ENCODE peak calls at places on chromosomes 7 and 10, in seven cellular contexts. B, V, N, C, T, A and U are unnamed samples.

GRCh38 chr7:30594055-30594539 is 581 bp upstream of the GARS1 start:
- DNase-seq in T (peak; percentile 24), N (peak; percentile 62), B (peak; percentile 69), V (no peak), A (peak; percentile 71), C (peak; percentile 54), U (peak; percentile 60)

GRCh38 chr7:93029056-93029455 is 88.7 kb downstream of the SAMD9 start:
- DNase-seq in V (no peak), N (peak; percentile 28), T (no peak), B (no peak), C (no peak), A (no peak), U (no peak)

GRCh38 chr7:40354736-40355135 is 219.9 kb downstream of the SUGCT start:
- DNase-seq in B (no peak), C (no peak), T (no peak), V (no peak), A (no peak), N (no peak), U (no peak)

GRCh38 chr7:730501-731439 is 3.7 kb upstream of the PRKAR1B start:
- DNase-seq in B (peak; percentile 59), A (no peak), N (no peak), V (no peak), C (no peak), T (no peak), U (no peak)

GRCh38 chr10:82228701-82229100 is 353.7 kb downstream of the NRG3 start:
- DNase-seq in A (no peak), B (no peak), T (no peak), V (no peak), N (no peak), C (no peak), U (no peak)

GRCh38 chr10:88941026-88941425 is 11.5 kb downstream of the ACTA2 start:
- DNase-seq in V (no peak), N (no peak), T (no peak), A (no peak), B (no peak), C (no peak), U (no peak)

GRCh38 chr7:100210803-100211202 is 8.9 kb upstream of the PVRIG start:
- DNase-seq in C (no peak), N (no peak), V (no peak), B (no peak), A (no peak), T (no peak), U (no peak)

GRCh38 chr7:50589362-50589761 is 24.2 kb upstream of the DDC start:
- DNase-seq in T (no peak), N (no peak), C (no peak), V (no peak), B (no peak), A (no peak), U (no peak)

GRCh38 chr10:100811261-100811660 is 65.9 kb downstream of the PAX2 start:
- DNase-seq in N (no peak), V (no peak), A (no peak), C (no peak), T (no peak), B (peak; percentile 3), U (no peak)

GRCh38 chr7:155813791-155814568 is 1.7 kb upstream of the SHH start:
- DNase-seq in C (no peak), N (no peak), T (no peak), B (no peak), A (no peak), V (no peak), U (no peak)

GRCh38 chr10:3074985-3075600 is 7.7 kb downstream of the PFKP start:
- DNase-seq in N (no peak), A (no peak), C (no peak), V (no peak), T (no peak), B (no peak), U (no peak)

GRCh38 chr10:443459-443858 is 246.0 kb downstream of the DIP2C start:
- DNase-seq in A (no peak), C (no peak), V (no peak), B (no peak), T (no peak), N (no peak), U (no peak)

GRCh38 chr10:69506487-69506833 is 55.2 kb downstream of the TSPAN15 start:
- DNase-seq in T (no peak), C (no peak), B (no peak), V (no peak), N (no peak), A (no peak), U (no peak)

GRCh38 chr7:114175140-114175539 is 239.5 kb upstream of the FOXP2 start:
- DNase-seq in V (no peak), B (no peak), C (no peak), A (no peak), N (no peak), T (no peak), U (no peak)

GRCh38 chr7:36526720-36527548 is 137.3 kb downstream of the ANLN start:
- DNase-seq in T (no peak), N (no peak), B (no peak), V (no peak), C (no peak), A (no peak), U (peak; percentile 48)

GRCh38 chr7:100493476-100494264 is 9.9 kb downstream of the NYAP1 start:
- DNase-seq in A (no peak), V (no peak), B (peak; percentile 81), C (peak; percentile 67), N (no peak), T (peak; percentile 45), U (peak; percentile 77)

GRCh38 chr10:133263674-133264073 is 13.0 kb downstream of the ADAM8 start:
- DNase-seq in C (no peak), T (no peak), B (no peak), V (no peak), N (no peak), A (no peak), U (no peak)
- TF ChIP-seq CTCF in C (no peak), T (no peak), B (no peak), V (no peak), N (no peak), A (no peak), U (no peak)

GRCh38 chr10:9608592-9608991 is 1409.1 kb upstream of the CELF2 start:
- DNase-seq in B (no peak), C (no peak), V (no peak), A (no peak), N (no peak), T (no peak), U (no peak)
- TF ChIP-seq CTCF in B (peak; percentile 35), C (peak; percentile 13), V (peak; percentile 25), A (peak; percentile 26), N (peak; percentile 13), T (no peak), U (peak; percentile 26)

DNA sequence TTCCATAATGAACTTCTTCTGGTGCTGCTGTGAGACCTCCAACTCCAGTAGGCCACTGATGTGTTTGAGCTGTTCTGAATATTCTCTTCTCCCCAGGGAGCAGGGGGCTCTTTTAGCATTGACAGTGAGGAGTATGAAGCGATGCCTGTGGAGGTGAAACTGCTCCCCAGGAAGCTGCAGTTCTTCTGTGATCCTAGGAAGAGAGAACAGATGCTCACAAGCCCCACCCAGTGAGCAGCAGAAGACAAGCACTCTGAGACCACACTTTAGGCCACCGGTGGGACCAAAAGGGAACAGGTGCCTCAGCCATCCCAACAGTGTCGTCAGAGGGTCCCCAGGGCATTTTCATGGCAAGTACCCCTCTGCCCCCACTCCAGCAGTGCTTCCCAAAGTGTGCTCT is 49.3 kb downstream of the DENND11 start:
- DNase-seq in V (no peak), C (no peak), T (no peak), A (peak; percentile 43), B (no peak), N (no peak), U (no peak)
- TF ChIP-seq CTCF in V (no peak), C (no peak), T (no peak), A (no peak), B (no peak), N (no peak), U (no peak)

DNA sequence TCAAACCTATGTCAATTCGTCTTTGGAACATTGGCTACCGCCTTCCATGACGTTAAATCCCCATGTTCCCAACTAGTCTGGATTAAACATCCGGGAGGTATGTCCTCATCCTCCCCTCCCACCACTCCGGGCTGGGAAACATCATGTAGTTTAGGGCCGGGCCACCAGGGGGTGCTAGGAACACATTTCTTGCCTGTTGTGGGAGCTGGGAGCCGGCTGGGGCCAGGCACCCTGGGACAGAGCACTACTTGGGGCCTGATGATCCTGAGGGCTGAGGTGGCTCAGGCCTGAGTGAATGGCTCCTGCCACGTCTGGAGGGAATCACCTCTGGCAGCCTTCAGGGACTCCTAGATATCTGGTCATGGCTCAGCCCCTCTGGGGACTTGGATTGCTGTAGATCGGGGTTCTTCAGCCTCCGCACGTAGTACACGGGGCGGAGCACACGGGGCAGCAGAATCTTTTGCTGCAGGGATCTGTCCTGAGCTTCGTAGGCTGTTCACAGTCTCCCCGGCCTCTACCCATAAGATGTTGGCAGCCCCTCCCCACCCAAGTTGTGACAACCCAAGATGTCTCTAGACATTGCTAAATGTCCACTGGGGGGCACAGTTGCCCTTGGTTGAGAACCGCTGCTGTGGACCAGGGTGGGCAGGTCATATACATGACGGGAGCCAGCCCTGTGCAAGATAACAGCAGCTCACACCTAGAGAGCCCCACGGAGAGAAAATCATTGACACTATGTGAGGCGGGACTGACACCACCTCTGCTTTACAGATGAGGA is 141.2 kb upstream of the ZNF716 start:
- DNase-seq in V (no peak), T (no peak), A (no peak), C (no peak), B (no peak), N (no peak), U (no peak)
- TF ChIP-seq CTCF in V (no peak), T (no peak), A (no peak), C (peak; percentile 14), B (peak; percentile 26), N (no peak), U (peak; percentile 19)